ENCODE peak calls at places on chromosomes 1 and 21, in seven cellular contexts. One of them, this sample, is unnamed.
A peak's percentile ranks its signal among the peaks of the same experiment; 100 is the strongest.

GRCh38 chr1:183881387-183882084 is 76.6 kb downstream of the RGL1 start:
- DNase-seq in CD4-positive, CD25-positive, alpha-beta regulatory T cell: no peak
- DNase-seq in stomach: peak; percentile 65
- DNase-seq in IMR-90: peak; percentile 86
- DNase-seq in neuronal stem cell: peak; percentile 42
- DNase-seq in brain microvascular endothelial cell: peak; percentile 78
- DNase-seq in spleen: no peak
- DNase-seq in this sample: peak; percentile 25

GRCh38 chr1:155518484-155518883 is 44.1 kb downstream of the ASH1L start:
- DNase-seq in stomach: no peak
- DNase-seq in CD4-positive, CD25-positive, alpha-beta regulatory T cell: no peak
- DNase-seq in spleen: no peak
- DNase-seq in brain microvascular endothelial cell: no peak
- DNase-seq in neuronal stem cell: no peak
- DNase-seq in IMR-90: no peak
- DNase-seq in this sample: no peak

GRCh38 chr1:220786337-220787068 is at the start of gene MTARC1:
- DNase-seq in neuronal stem cell: peak; percentile 67
- DNase-seq in CD4-positive, CD25-positive, alpha-beta regulatory T cell: no peak
- DNase-seq in IMR-90: no peak
- DNase-seq in spleen: peak; percentile 90
- DNase-seq in brain microvascular endothelial cell: no peak
- DNase-seq in stomach: peak; percentile 85
- DNase-seq in this sample: no peak

GRCh38 chr1:64363116-64363515 is 106.8 kb upstream of the CACHD1 start:
- DNase-seq in brain microvascular endothelial cell: no peak
- DNase-seq in CD4-positive, CD25-positive, alpha-beta regulatory T cell: no peak
- DNase-seq in IMR-90: no peak
- DNase-seq in neuronal stem cell: no peak
- DNase-seq in stomach: no peak
- DNase-seq in spleen: no peak
- DNase-seq in this sample: no peak

GRCh38 chr1:224205438-224205840 is 22.4 kb downstream of the DEGS1 start:
- DNase-seq in brain microvascular endothelial cell: peak; percentile 57
- DNase-seq in spleen: no peak
- DNase-seq in IMR-90: peak; percentile 91
- DNase-seq in neuronal stem cell: no peak
- DNase-seq in stomach: no peak
- DNase-seq in CD4-positive, CD25-positive, alpha-beta regulatory T cell: no peak
- DNase-seq in this sample: no peak

GRCh38 chr1:156796340-156797097 is 20.1 kb downstream of the SH2D2A start:
- DNase-seq in IMR-90: no peak
- DNase-seq in brain microvascular endothelial cell: no peak
- DNase-seq in neuronal stem cell: no peak
- DNase-seq in spleen: no peak
- DNase-seq in stomach: no peak
- DNase-seq in CD4-positive, CD25-positive, alpha-beta regulatory T cell: no peak
- DNase-seq in this sample: no peak

GRCh38 chr1:107953551-107953950 is 11.4 kb downstream of the VAV3 start:
- DNase-seq in IMR-90: no peak
- DNase-seq in brain microvascular endothelial cell: no peak
- DNase-seq in stomach: no peak
- DNase-seq in neuronal stem cell: no peak
- DNase-seq in spleen: no peak
- DNase-seq in CD4-positive, CD25-positive, alpha-beta regulatory T cell: no peak
- DNase-seq in this sample: no peak

GRCh38 chr1:29249170-29249691 is 12.9 kb downstream of the PTPRU start:
- DNase-seq in neuronal stem cell: no peak
- DNase-seq in stomach: no peak
- DNase-seq in brain microvascular endothelial cell: peak; percentile 56
- DNase-seq in IMR-90: peak; percentile 40
- DNase-seq in spleen: peak; percentile 31
- DNase-seq in CD4-positive, CD25-positive, alpha-beta regulatory T cell: no peak
- DNase-seq in this sample: peak; percentile 87

GRCh38 chr1:111481387-111482221 is 7.8 kb downstream of the C1orf162 start:
- DNase-seq in neuronal stem cell: peak; percentile 51
- DNase-seq in spleen: peak; percentile 93
- DNase-seq in IMR-90: peak; percentile 66
- DNase-seq in brain microvascular endothelial cell: peak; percentile 49
- DNase-seq in CD4-positive, CD25-positive, alpha-beta regulatory T cell: peak; percentile 40
- DNase-seq in stomach: peak; percentile 77
- DNase-seq in this sample: peak; percentile 39

GRCh38 chr1:166811691-166812090 is 27.6 kb upstream of the POGK start:
- DNase-seq in neuronal stem cell: no peak
- DNase-seq in IMR-90: peak; percentile 34
- DNase-seq in brain microvascular endothelial cell: peak; percentile 1
- DNase-seq in CD4-positive, CD25-positive, alpha-beta regulatory T cell: no peak
- DNase-seq in spleen: no peak
- DNase-seq in stomach: no peak
- DNase-seq in this sample: no peak

GRCh38 chr1:225962440-225962975 is 21.5 kb upstream of the LEFTY2 start:
- DNase-seq in IMR-90: no peak
- DNase-seq in stomach: peak; percentile 60
- DNase-seq in CD4-positive, CD25-positive, alpha-beta regulatory T cell: peak; percentile 35
- DNase-seq in spleen: peak; percentile 89
- DNase-seq in neuronal stem cell: no peak
- DNase-seq in brain microvascular endothelial cell: no peak
- DNase-seq in this sample: no peak

GRCh38 chr1:16367968-16368910 is 1.2 kb downstream of the SZRD1 start:
- DNase-seq in IMR-90: peak; percentile 60
- DNase-seq in neuronal stem cell: no peak
- DNase-seq in CD4-positive, CD25-positive, alpha-beta regulatory T cell: no peak
- DNase-seq in spleen: no peak
- DNase-seq in brain microvascular endothelial cell: peak; percentile 54
- DNase-seq in stomach: no peak
- DNase-seq in this sample: no peak

GRCh38 chr1:150464422-150464826 is 22.8 kb upstream of the TARS2 start:
- DNase-seq in CD4-positive, CD25-positive, alpha-beta regulatory T cell: peak; percentile 69
- DNase-seq in IMR-90: peak; percentile 63
- DNase-seq in spleen: peak; percentile 82
- DNase-seq in neuronal stem cell: peak; percentile 39
- DNase-seq in stomach: peak; percentile 63
- DNase-seq in brain microvascular endothelial cell: peak; percentile 44
- DNase-seq in this sample: peak; percentile 41

GRCh38 chr1:229258031-229258850 is 12.7 kb upstream of the RAB4A start:
- DNase-seq in spleen: no peak
- DNase-seq in neuronal stem cell: peak; percentile 71
- DNase-seq in stomach: peak; percentile 71
- DNase-seq in CD4-positive, CD25-positive, alpha-beta regulatory T cell: peak; percentile 72
- DNase-seq in IMR-90: peak; percentile 72
- DNase-seq in brain microvascular endothelial cell: peak; percentile 61
- DNase-seq in this sample: no peak

GRCh38 chr1:116916533-116917460 is 7.1 kb downstream of the PTGFRN start:
- DNase-seq in IMR-90: no peak
- DNase-seq in CD4-positive, CD25-positive, alpha-beta regulatory T cell: no peak
- DNase-seq in stomach: no peak
- DNase-seq in brain microvascular endothelial cell: no peak
- DNase-seq in neuronal stem cell: no peak
- DNase-seq in spleen: no peak
- DNase-seq in this sample: no peak

GRCh38 chr1:228238007-228238406 is 30.2 kb downstream of the OBSCN start:
- DNase-seq in stomach: no peak
- DNase-seq in neuronal stem cell: no peak
- DNase-seq in spleen: no peak
- DNase-seq in IMR-90: no peak
- DNase-seq in brain microvascular endothelial cell: no peak
- DNase-seq in CD4-positive, CD25-positive, alpha-beta regulatory T cell: no peak
- DNase-seq in this sample: no peak

GRCh38 chr1:47827032-47827585 is 170.1 kb downstream of the TRABD2B start:
- DNase-seq in neuronal stem cell: no peak
- DNase-seq in CD4-positive, CD25-positive, alpha-beta regulatory T cell: no peak
- DNase-seq in brain microvascular endothelial cell: no peak
- DNase-seq in spleen: no peak
- DNase-seq in stomach: no peak
- DNase-seq in IMR-90: no peak
- DNase-seq in this sample: no peak

GRCh38 chr1:22636927-22637326 is 499 bp downstream of the C1QA start:
- DNase-seq in neuronal stem cell: no peak
- DNase-seq in IMR-90: no peak
- DNase-seq in spleen: no peak
- DNase-seq in CD4-positive, CD25-positive, alpha-beta regulatory T cell: no peak
- DNase-seq in brain microvascular endothelial cell: no peak
- DNase-seq in stomach: no peak
- DNase-seq in this sample: no peak

GRCh38 chr1:11963622-11964021 is 16.6 kb upstream of the MFN2 start:
- DNase-seq in CD4-positive, CD25-positive, alpha-beta regulatory T cell: no peak
- DNase-seq in spleen: no peak
- DNase-seq in neuronal stem cell: no peak
- DNase-seq in IMR-90: no peak
- DNase-seq in stomach: no peak
- DNase-seq in brain microvascular endothelial cell: no peak
- DNase-seq in this sample: no peak

GRCh38 chr1:202561726-202562442 is 148.4 kb downstream of the SYT2 start:
- DNase-seq in stomach: no peak
- DNase-seq in IMR-90: no peak
- DNase-seq in spleen: no peak
- DNase-seq in brain microvascular endothelial cell: no peak
- DNase-seq in neuronal stem cell: no peak
- DNase-seq in CD4-positive, CD25-positive, alpha-beta regulatory T cell: no peak
- DNase-seq in this sample: no peak
- H3K27ac ChIP-seq in stomach: peak overlapping the region; percentile 0
- H3K27ac ChIP-seq in IMR-90: no peak overlapping the region
- H3K27ac ChIP-seq in spleen: no peak overlapping the region
- H3K27ac ChIP-seq in brain microvascular endothelial cell: no peak overlapping the region
- H3K27ac ChIP-seq in neuronal stem cell: no peak overlapping the region
- H3K27ac ChIP-seq in CD4-positive, CD25-positive, alpha-beta regulatory T cell: no peak overlapping the region
- H3K27ac ChIP-seq in this sample: no peak overlapping the region

DNA sequence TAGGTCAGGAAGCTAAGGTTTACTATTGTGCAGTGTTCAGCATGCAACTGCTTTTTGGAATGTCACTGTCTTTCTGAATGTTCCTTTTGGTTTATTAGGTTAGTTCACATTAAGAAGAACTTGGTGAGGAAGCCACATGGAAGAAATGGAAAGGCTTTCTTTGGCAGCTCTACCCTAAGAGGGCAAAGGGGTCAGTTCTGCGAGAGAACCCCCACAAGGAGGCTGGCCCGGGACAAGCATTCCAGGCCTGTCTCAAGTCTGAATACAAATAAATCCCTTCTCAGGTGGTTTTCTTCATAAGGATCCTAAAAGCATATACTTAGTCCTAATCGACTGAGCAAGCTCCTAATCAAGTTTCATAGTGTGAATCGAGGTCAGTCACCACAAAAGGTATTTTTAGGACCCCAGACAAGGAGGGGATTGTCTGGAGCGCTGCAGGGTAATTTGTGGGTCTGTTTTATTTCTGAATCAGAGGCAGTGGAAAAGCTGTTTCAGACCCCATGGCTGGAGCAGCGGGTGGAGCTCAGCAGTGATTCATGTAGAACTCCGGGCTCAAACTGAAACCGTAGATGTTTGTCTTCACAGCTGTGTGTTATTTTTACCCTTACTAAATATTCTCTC is 63.3 kb downstream of the ERG start:
- DNase-seq in spleen: no peak
- DNase-seq in neuronal stem cell: no peak
- DNase-seq in IMR-90: peak; percentile 34
- DNase-seq in brain microvascular endothelial cell: peak; percentile 81
- DNase-seq in stomach: no peak
- DNase-seq in CD4-positive, CD25-positive, alpha-beta regulatory T cell: no peak
- DNase-seq in this sample: no peak
- H3K27ac ChIP-seq in spleen: no peak overlapping the region
- H3K27ac ChIP-seq in neuronal stem cell: no peak overlapping the region
- H3K27ac ChIP-seq in IMR-90: no peak overlapping the region
- H3K27ac ChIP-seq in brain microvascular endothelial cell: peak overlapping the region; percentile 88
- H3K27ac ChIP-seq in stomach: no peak overlapping the region
- H3K27ac ChIP-seq in CD4-positive, CD25-positive, alpha-beta regulatory T cell: no peak overlapping the region
- H3K27ac ChIP-seq in this sample: no peak overlapping the region

DNA sequence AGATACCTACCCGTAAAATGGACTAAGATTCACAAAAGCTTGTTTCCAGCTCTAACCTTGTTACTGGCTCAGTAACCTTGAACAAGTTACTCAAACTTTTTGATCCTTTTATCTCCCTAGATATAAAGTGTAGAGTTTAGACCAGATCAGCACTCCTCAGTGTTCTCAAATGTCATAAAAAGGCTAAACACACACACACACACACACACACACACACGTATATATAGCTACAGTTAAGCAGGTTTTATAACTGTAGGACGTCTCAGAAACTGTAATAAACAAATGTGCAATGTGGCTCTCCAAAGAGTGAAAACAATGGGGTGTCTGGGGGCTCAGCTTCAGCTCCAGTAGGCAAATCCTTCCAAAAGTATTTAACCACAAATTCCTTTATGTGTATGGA is 34.0 kb downstream of the KCNJ15 start:
- DNase-seq in stomach: no peak
- DNase-seq in IMR-90: no peak
- DNase-seq in CD4-positive, CD25-positive, alpha-beta regulatory T cell: no peak
- DNase-seq in neuronal stem cell: no peak
- DNase-seq in spleen: no peak
- DNase-seq in brain microvascular endothelial cell: no peak
- DNase-seq in this sample: no peak
- H3K27ac ChIP-seq in stomach: no peak overlapping the region
- H3K27ac ChIP-seq in IMR-90: no peak overlapping the region
- H3K27ac ChIP-seq in CD4-positive, CD25-positive, alpha-beta regulatory T cell: no peak overlapping the region
- H3K27ac ChIP-seq in neuronal stem cell: no peak overlapping the region
- H3K27ac ChIP-seq in spleen: peak overlapping the region; percentile 86
- H3K27ac ChIP-seq in brain microvascular endothelial cell: peak overlapping the region; percentile 92
- H3K27ac ChIP-seq in this sample: no peak overlapping the region

GRCh38 chr1:21342961-21343838 is 52.9 kb upstream of the ECE1 start:
- DNase-seq in brain microvascular endothelial cell: no peak
- DNase-seq in IMR-90: no peak
- DNase-seq in neuronal stem cell: no peak
- DNase-seq in spleen: no peak
- DNase-seq in stomach: no peak
- DNase-seq in CD4-positive, CD25-positive, alpha-beta regulatory T cell: peak; percentile 31
- DNase-seq in this sample: no peak

GRCh38 chr1:21341022-21341421 is 50.8 kb upstream of the ECE1 start:
- DNase-seq in brain microvascular endothelial cell: no peak
- DNase-seq in CD4-positive, CD25-positive, alpha-beta regulatory T cell: no peak
- DNase-seq in stomach: no peak
- DNase-seq in neuronal stem cell: no peak
- DNase-seq in IMR-90: no peak
- DNase-seq in spleen: no peak
- DNase-seq in this sample: no peak

GRCh38 chr1:21340230-21340564 is 49.9 kb upstream of the ECE1 start:
- DNase-seq in brain microvascular endothelial cell: no peak
- DNase-seq in IMR-90: no peak
- DNase-seq in spleen: peak; percentile 78
- DNase-seq in neuronal stem cell: no peak
- DNase-seq in stomach: peak; percentile 85
- DNase-seq in CD4-positive, CD25-positive, alpha-beta regulatory T cell: no peak
- DNase-seq in this sample: no peak

GRCh38 chr1:21339402-21340229 is 49.4 kb upstream of the ECE1 start:
- DNase-seq in neuronal stem cell: no peak
- DNase-seq in brain microvascular endothelial cell: no peak
- DNase-seq in IMR-90: no peak
- DNase-seq in CD4-positive, CD25-positive, alpha-beta regulatory T cell: no peak
- DNase-seq in stomach: no peak
- DNase-seq in spleen: no peak
- DNase-seq in this sample: no peak

DNA sequence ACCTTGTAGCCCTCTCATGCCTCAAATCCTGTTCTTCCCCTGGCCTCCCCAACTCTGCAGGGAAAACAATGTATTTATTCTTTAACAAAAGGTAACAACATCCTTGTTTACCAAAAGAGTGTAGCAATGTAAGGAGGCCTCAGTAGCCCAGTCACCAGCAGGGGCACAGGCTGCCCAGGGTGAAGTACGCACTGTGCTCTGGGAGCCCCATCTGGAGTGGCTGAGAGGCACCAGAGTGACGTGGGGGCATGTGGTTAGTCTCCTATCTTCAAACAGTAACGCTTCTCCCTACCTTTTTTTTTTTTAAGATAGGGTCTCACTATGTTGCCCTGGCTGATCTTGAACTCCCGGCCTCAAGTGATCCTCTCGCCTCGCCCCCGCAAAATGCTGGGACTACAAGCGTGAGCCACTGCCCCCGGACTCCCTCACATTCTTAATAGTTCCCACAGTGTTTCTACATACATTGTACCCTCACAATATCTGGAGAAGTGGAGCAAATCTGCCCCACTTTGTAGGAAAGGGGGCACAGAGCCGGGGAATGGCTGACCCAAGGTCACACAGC is 51.3 kb upstream of the ECE1 start:
- DNase-seq in CD4-positive, CD25-positive, alpha-beta regulatory T cell: no peak
- DNase-seq in spleen: no peak
- DNase-seq in brain microvascular endothelial cell: no peak
- DNase-seq in stomach: no peak
- DNase-seq in IMR-90: no peak
- DNase-seq in neuronal stem cell: no peak
- DNase-seq in this sample: no peak
- H3K27ac ChIP-seq in CD4-positive, CD25-positive, alpha-beta regulatory T cell: no peak overlapping the region
- H3K27ac ChIP-seq in spleen: peak overlapping the region; percentile 94
- H3K27ac ChIP-seq in brain microvascular endothelial cell: no peak overlapping the region
- H3K27ac ChIP-seq in stomach: peak overlapping the region; percentile 87
- H3K27ac ChIP-seq in IMR-90: peak overlapping the region; percentile 75
- H3K27ac ChIP-seq in neuronal stem cell: no peak overlapping the region
- H3K27ac ChIP-seq in this sample: no peak overlapping the region

This sample was measured in iPS DF 6.9.